ENCODE peak calls at places on chromosomes 5 and 9, in five cellular contexts. One of them, this sample, is unnamed.

GRCh38 chr9:109794361-109795012 is 14.5 kb downstream of the PALM2AKAP2 start:
- ATAC-seq in upper lobe of left lung: peak; percentile 65
- ATAC-seq in GM12878: no peak
- ATAC-seq in K562: no peak
- ATAC-seq in HepG2: peak; percentile 73
- ATAC-seq in this sample: peak; percentile 84

GRCh38 chr9:87119328-87119881 is 172.1 kb upstream of the GAS1 start:
- ATAC-seq in upper lobe of left lung: no peak
- ATAC-seq in K562: no peak
- ATAC-seq in HepG2: no peak
- ATAC-seq in GM12878: no peak
- ATAC-seq in this sample: peak; percentile 65

GRCh38 chr5:61603211-61603908 is 271.3 kb downstream of the ZSWIM6 start:
- ATAC-seq in K562: no peak
- ATAC-seq in GM12878: no peak
- ATAC-seq in upper lobe of left lung: no peak
- ATAC-seq in HepG2: no peak
- ATAC-seq in this sample: no peak

GRCh38 chr9:2800385-2801179 is 43.3 kb downstream of the PUM3 start:
- ATAC-seq in upper lobe of left lung: no peak
- ATAC-seq in GM12878: no peak
- ATAC-seq in HepG2: peak; percentile 79
- ATAC-seq in K562: no peak
- ATAC-seq in this sample: no peak

GRCh38 chr5:56177134-56177533 is 56.0 kb downstream of the ANKRD55 start:
- ATAC-seq in K562: no peak
- ATAC-seq in HepG2: no peak
- ATAC-seq in GM12878: no peak
- ATAC-seq in upper lobe of left lung: no peak
- ATAC-seq in this sample: peak; percentile 26

GRCh38 chr9:133371261-133371711 is 4.6 kb downstream of the SURF4 start:
- ATAC-seq in K562: no peak
- ATAC-seq in upper lobe of left lung: no peak
- ATAC-seq in HepG2: no peak
- ATAC-seq in GM12878: no peak
- ATAC-seq in this sample: no peak

GRCh38 chr9:126661122-126661520 is 47.4 kb downstream of the LMX1B start:
- ATAC-seq in GM12878: no peak
- ATAC-seq in upper lobe of left lung: no peak
- ATAC-seq in HepG2: no peak
- ATAC-seq in K562: peak; percentile 50
- ATAC-seq in this sample: no peak

GRCh38 chr5:179866241-179867078 is 7.8 kb upstream of the MRNIP start:
- ATAC-seq in upper lobe of left lung: no peak
- ATAC-seq in K562: no peak
- ATAC-seq in GM12878: peak; percentile 83
- ATAC-seq in HepG2: peak; percentile 10
- ATAC-seq in this sample: no peak

GRCh38 chr5:75681125-75681830 is 36.0 kb downstream of the POC5 start:
- ATAC-seq in upper lobe of left lung: peak; percentile 54
- ATAC-seq in K562: peak; percentile 53
- ATAC-seq in HepG2: no peak
- ATAC-seq in GM12878: peak; percentile 74
- ATAC-seq in this sample: peak; percentile 65

GRCh38 chr9:36855443-36856315 is 178.4 kb downstream of the PAX5 start:
- ATAC-seq in upper lobe of left lung: no peak
- ATAC-seq in K562: peak; percentile 86
- ATAC-seq in GM12878: peak; percentile 91
- ATAC-seq in HepG2: peak; percentile 95
- ATAC-seq in this sample: no peak

GRCh38 chr5:169753795-169754194 is 116.7 kb downstream of the DOCK2 start:
- ATAC-seq in K562: no peak
- ATAC-seq in HepG2: no peak
- ATAC-seq in GM12878: peak; percentile 18
- ATAC-seq in upper lobe of left lung: peak; percentile 48
- ATAC-seq in this sample: no peak

GRCh38 chr5:115274584-115274983 is 11.9 kb upstream of the PGGT1B start:
- ATAC-seq in upper lobe of left lung: no peak
- ATAC-seq in GM12878: no peak
- ATAC-seq in HepG2: no peak
- ATAC-seq in K562: no peak
- ATAC-seq in this sample: no peak

GRCh38 chr5:73415617-73416016 is 33.0 kb downstream of the FOXD1 start:
- ATAC-seq in upper lobe of left lung: no peak
- ATAC-seq in HepG2: no peak
- ATAC-seq in K562: no peak
- ATAC-seq in GM12878: no peak
- ATAC-seq in this sample: no peak
- H3K27me3 ChIP-seq in upper lobe of left lung: peaks cover 30% of the 10 kb centered on the region
- H3K27me3 ChIP-seq in HepG2: peaks cover 47% of the 10 kb centered on the region
- H3K27me3 ChIP-seq in K562: peaks cover 40% of the 10 kb centered on the region
- H3K27me3 ChIP-seq in GM12878: peaks cover 15% of the 10 kb centered on the region
- H3K27me3 ChIP-seq in this sample: peaks cover 84% of the 10 kb centered on the region

DNA sequence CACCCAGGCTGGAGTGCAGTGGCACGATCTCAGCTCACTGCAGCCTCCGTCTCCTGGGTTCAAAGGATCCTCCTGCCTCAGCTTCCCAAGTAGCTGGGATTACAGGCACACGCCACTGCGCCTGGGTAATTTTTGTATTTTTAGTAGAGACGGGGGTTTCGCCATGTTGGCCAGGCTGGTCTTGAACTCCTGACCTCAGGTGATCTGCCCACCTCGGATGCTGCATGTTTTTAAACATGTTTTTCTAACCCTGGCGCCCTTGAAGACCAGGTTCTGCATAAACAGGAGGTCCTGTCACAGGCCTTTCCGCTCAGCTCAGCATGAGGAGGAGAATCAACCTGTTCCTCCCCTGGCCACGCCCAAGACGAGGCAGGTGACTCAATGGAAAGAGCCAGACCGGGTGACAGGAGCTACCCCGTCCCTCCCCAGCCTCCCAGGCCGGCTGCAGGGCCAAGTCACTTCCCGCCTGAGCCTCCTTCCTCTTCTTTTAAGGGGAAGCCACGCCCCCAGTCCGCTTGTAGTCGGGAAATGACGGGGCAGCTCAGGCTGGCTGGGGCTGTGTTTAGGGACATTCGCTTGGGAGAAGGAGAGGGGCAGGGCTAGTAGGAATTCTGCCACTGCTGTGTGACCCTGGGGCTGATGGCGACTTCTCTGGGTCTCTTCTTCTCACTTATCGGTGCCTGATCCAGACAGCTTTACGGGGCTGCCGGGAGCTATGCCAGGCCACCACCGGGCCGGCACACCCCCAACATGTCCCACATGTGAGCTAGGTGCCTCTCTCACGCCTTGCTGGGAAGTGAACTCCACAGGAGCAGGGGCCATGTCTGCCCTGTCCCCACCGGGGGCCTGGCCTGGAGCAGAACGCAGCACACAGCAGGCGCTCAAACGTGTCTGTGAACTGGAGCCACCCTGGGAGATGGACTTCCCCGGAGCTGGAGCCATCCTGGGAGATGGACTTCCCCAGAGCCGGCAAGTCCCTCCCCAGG is 6.1 kb downstream of the NOTCH1 start:
- ATAC-seq in GM12878: peak; percentile 84
- ATAC-seq in K562: peak; percentile 94
- ATAC-seq in upper lobe of left lung: peak; percentile 89
- ATAC-seq in HepG2: no peak
- ATAC-seq in this sample: peak; percentile 74
- TF ChIP-seq POLR2A in GM12878: peak; percentile 50
- TF ChIP-seq POLR2A in K562: peak; percentile 22
- TF ChIP-seq POLR2A in upper lobe of left lung: peak; percentile 71
- TF ChIP-seq POLR2A in HepG2: no peak
- TF ChIP-seq POLR2A in this sample: no peak

DNA sequence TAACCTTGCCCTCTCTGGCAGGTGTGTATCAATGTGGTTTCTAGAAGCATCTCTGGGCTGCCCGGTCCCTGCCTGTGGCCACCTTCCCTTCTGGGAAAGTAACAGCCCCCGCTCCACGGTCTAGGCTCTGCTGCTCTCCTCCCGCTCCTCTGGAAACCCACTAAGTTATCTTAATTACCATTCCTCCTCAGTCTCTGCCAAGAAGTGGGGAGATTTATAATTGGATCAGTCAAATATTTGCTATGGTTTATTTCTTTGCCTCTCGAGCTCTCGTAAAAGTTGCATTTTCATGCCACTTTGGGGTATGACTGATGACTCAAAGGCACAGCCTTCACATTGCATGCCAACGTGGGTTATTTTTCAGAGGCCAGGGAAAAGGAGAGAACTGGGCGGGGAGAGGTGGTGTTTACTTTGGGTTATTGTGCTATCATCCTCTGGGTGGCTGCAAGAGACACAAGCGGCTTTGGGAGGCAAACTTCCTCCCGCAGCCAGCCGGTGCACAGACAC is 205.3 kb upstream of the WWC1 start:
- ATAC-seq in GM12878: no peak
- ATAC-seq in K562: no peak
- ATAC-seq in upper lobe of left lung: no peak
- ATAC-seq in HepG2: peak; percentile 99
- ATAC-seq in this sample: no peak
- TF ChIP-seq EP300 in GM12878: no peak
- TF ChIP-seq EP300 in K562: no peak
- TF ChIP-seq EP300 in upper lobe of left lung: no peak
- TF ChIP-seq EP300 in HepG2: no peak
- TF ChIP-seq EP300 in this sample: no peak

DNA sequence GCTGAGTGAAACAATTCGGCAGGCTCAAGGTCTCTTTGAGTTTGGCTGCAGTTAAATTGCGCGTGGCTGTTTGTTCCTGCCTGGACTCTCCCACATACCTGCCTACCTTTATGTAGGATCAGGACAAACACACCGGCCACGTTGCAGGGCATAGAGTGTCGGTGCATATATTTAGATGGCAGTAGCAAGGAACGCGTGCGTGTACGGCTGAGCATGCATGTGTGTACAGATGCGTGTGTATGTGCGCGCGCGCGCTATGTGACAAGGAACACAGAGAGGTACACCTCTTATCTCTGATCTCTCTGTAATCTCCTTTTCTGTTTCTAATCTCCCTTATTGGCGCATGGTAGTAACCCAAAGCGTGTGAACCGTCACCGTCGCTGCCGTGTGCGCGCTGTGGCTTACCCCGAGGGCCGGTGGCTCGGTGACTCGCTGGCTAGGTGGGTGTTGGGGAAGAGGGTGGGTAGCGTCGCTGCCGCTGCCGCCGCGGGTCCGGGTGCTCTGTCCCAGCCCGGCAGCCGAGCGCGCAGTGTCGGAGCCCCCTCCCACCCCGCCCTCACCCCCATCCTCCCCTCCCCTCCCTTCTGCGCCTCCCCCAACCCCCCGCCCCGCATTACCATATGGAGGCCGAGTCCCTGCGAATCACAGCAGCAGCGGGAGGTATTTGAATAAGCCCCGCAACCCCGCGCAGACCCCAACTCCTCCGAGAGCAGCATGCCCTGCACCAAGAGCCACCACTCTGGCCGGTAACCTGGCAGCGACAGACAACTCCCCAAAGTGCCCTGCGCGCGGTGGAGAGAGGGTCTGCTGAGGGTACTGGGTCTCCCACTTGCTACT is 204.8 kb downstream of the MEF2C start:
- ATAC-seq in GM12878: no peak
- ATAC-seq in upper lobe of left lung: no peak
- ATAC-seq in HepG2: no peak
- ATAC-seq in K562: no peak
- ATAC-seq in this sample: no peak
- H3K27me3 ChIP-seq in GM12878: peaks cover 8% of the 10 kb centered on the region
- H3K27me3 ChIP-seq in upper lobe of left lung: peaks cover 85% of the 10 kb centered on the region
- H3K27me3 ChIP-seq in HepG2: peaks cover 62% of the 10 kb centered on the region
- H3K27me3 ChIP-seq in K562: peaks cover 21% of the 10 kb centered on the region
- H3K27me3 ChIP-seq in this sample: peaks cover 100% of the 10 kb centered on the region

GRCh38 chr9:131663288-131663687 is 76.6 kb downstream of the RAPGEF1 start:
- ATAC-seq in K562: no peak
- ATAC-seq in HepG2: no peak
- ATAC-seq in upper lobe of left lung: no peak
- ATAC-seq in GM12878: no peak
- ATAC-seq in this sample: no peak
- TF ChIP-seq POLR2A in K562: no peak
- TF ChIP-seq POLR2A in HepG2: no peak
- TF ChIP-seq POLR2A in upper lobe of left lung: no peak
- TF ChIP-seq POLR2A in GM12878: no peak
- TF ChIP-seq POLR2A in this sample: no peak

DNA sequence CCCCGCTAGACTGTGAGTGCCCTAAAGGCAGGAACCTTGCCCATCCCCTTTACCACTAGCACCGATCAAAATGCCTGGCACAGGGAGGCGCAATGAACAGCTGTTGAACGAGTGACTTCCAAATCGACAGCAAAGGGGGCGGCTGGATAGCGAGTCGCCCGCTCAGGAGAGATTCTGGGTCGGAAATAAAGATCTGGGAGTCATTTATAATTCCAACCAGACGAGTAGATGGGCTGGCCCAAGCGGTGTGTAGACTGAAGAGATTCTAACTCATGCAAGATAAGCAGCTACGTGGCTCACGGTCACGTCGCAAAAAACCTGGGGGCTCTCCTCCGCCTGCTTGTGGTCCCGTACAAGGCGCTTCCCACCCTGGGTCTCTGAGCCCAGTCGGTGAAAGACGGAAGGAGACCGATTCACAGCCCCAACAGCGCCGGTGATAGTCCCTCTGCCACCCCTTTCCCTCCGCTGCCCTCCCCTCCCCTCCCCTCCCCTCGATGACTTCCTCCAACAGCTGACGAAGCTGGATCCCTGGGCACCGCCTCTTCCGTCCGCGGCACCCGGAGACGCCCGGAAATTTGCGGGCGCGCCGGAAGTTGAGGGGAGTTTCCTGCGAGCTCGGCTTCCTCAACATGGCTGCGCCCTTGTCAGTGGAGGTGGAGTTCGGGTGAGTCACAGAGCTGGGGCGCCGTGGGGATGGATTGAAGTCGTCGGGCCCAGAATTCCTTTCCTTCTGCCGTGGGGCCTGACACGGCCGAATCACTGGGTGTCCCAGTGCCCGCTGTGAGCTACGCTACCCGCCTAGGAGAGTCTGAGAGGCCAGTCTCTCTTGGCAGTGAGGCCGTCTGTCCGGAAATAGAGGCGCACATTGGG is at the start of gene URM1:
- ATAC-seq in HepG2: peak; percentile 95
- ATAC-seq in upper lobe of left lung: peak; percentile 98
- ATAC-seq in GM12878: peak; percentile 98
- ATAC-seq in K562: peak; percentile 98
- ATAC-seq in this sample: peak; percentile 99
- TF ChIP-seq EP300 in HepG2: no peak
- TF ChIP-seq EP300 in upper lobe of left lung: no peak
- TF ChIP-seq EP300 in GM12878: no peak
- TF ChIP-seq EP300 in K562: no peak
- TF ChIP-seq EP300 in this sample: no peak

GRCh38 chr9:122228906-122229837 is at the start of gene LHX6:
- ATAC-seq in HepG2: no peak
- ATAC-seq in K562: peak; percentile 74
- ATAC-seq in upper lobe of left lung: peak; percentile 62
- ATAC-seq in GM12878: no peak
- ATAC-seq in this sample: peak; percentile 49
- H3K27me3 ChIP-seq in HepG2: peaks cover 88% of the 10 kb centered on the region
- H3K27me3 ChIP-seq in K562: peaks cover 27% of the 10 kb centered on the region
- H3K27me3 ChIP-seq in upper lobe of left lung: peaks cover 50% of the 10 kb centered on the region
- H3K27me3 ChIP-seq in GM12878: peaks cover 8% of the 10 kb centered on the region
- H3K27me3 ChIP-seq in this sample: peaks cover 90% of the 10 kb centered on the region